ENCODE peak calls at places on chromosome 1, in ten cellular contexts. One of them, this sample, is unnamed.

GRCh38 chr1:101769520-101769919 is 227.2 kb downstream of the OLFM3 start:
- DNase-seq in left lung: no peak
- DNase-seq in Karpas-422: peak
- DNase-seq in HCT116: no peak
- DNase-seq in astrocyte of the spinal cord: no peak
- DNase-seq in choroid plexus epithelial cell: peak
- DNase-seq in IMR-90: peak
- DNase-seq in upper lobe of left lung: no peak
- DNase-seq in kidney: no peak
- DNase-seq in tibial nerve: no peak
- DNase-seq in this sample: peak

GRCh38 chr1:245874942-245875580 is 632.0 kb downstream of the SMYD3 start:
- DNase-seq in left lung: no peak
- DNase-seq in kidney: peak
- DNase-seq in astrocyte of the spinal cord: peak
- DNase-seq in HCT116: no peak
- DNase-seq in choroid plexus epithelial cell: peak
- DNase-seq in Karpas-422: no peak
- DNase-seq in IMR-90: peak
- DNase-seq in tibial nerve: peak
- DNase-seq in upper lobe of left lung: peak
- DNase-seq in this sample: no peak

GRCh38 chr1:3911981-3912808 is 12.1 kb upstream of the C1orf174 start:
- DNase-seq in upper lobe of left lung: no peak
- DNase-seq in tibial nerve: no peak
- DNase-seq in Karpas-422: no peak
- DNase-seq in choroid plexus epithelial cell: no peak
- DNase-seq in IMR-90: no peak
- DNase-seq in left lung: no peak
- DNase-seq in astrocyte of the spinal cord: no peak
- DNase-seq in kidney: peak
- DNase-seq in HCT116: no peak
- DNase-seq in this sample: no peak

GRCh38 chr1:236850077-236850476 is 55.0 kb downstream of the MTR start:
- DNase-seq in choroid plexus epithelial cell: no peak
- DNase-seq in IMR-90: no peak
- DNase-seq in Karpas-422: no peak
- DNase-seq in left lung: no peak
- DNase-seq in HCT116: no peak
- DNase-seq in kidney: no peak
- DNase-seq in astrocyte of the spinal cord: no peak
- DNase-seq in upper lobe of left lung: no peak
- DNase-seq in tibial nerve: no peak
- DNase-seq in this sample: no peak

GRCh38 chr1:233293556-233294446 is 1.7 kb downstream of the PCNX2 start:
- DNase-seq in choroid plexus epithelial cell: peak
- DNase-seq in astrocyte of the spinal cord: no peak
- DNase-seq in IMR-90: peak
- DNase-seq in left lung: no peak
- DNase-seq in upper lobe of left lung: no peak
- DNase-seq in Karpas-422: no peak
- DNase-seq in HCT116: no peak
- DNase-seq in tibial nerve: no peak
- DNase-seq in kidney: no peak
- DNase-seq in this sample: no peak

GRCh38 chr1:61163794-61164193 is 81.4 kb downstream of the NFIA start:
- DNase-seq in tibial nerve: no peak
- DNase-seq in upper lobe of left lung: no peak
- DNase-seq in left lung: no peak
- DNase-seq in astrocyte of the spinal cord: no peak
- DNase-seq in Karpas-422: no peak
- DNase-seq in IMR-90: peak
- DNase-seq in choroid plexus epithelial cell: peak
- DNase-seq in HCT116: no peak
- DNase-seq in kidney: no peak
- DNase-seq in this sample: no peak

GRCh38 chr1:209560529-209560928 is 23.0 kb upstream of the CAMK1G start:
- DNase-seq in tibial nerve: no peak
- DNase-seq in HCT116: no peak
- DNase-seq in choroid plexus epithelial cell: no peak
- DNase-seq in Karpas-422: no peak
- DNase-seq in kidney: no peak
- DNase-seq in upper lobe of left lung: no peak
- DNase-seq in astrocyte of the spinal cord: no peak
- DNase-seq in left lung: no peak
- DNase-seq in IMR-90: no peak
- DNase-seq in this sample: no peak

GRCh38 chr1:97943354-97943753 is 22.5 kb upstream of the DPYD start:
- DNase-seq in choroid plexus epithelial cell: peak
- DNase-seq in HCT116: no peak
- DNase-seq in kidney: no peak
- DNase-seq in upper lobe of left lung: no peak
- DNase-seq in Karpas-422: no peak
- DNase-seq in left lung: no peak
- DNase-seq in tibial nerve: no peak
- DNase-seq in astrocyte of the spinal cord: peak
- DNase-seq in IMR-90: peak
- DNase-seq in this sample: no peak

GRCh38 chr1:145960468-145961108 is 2.8 kb upstream of the LIX1L start:
- DNase-seq in IMR-90: peak
- DNase-seq in upper lobe of left lung: peak
- DNase-seq in HCT116: no peak
- DNase-seq in astrocyte of the spinal cord: peak
- DNase-seq in choroid plexus epithelial cell: peak
- DNase-seq in kidney: peak
- DNase-seq in tibial nerve: no peak
- DNase-seq in left lung: peak
- DNase-seq in Karpas-422: peak
- DNase-seq in this sample: no peak

DNA sequence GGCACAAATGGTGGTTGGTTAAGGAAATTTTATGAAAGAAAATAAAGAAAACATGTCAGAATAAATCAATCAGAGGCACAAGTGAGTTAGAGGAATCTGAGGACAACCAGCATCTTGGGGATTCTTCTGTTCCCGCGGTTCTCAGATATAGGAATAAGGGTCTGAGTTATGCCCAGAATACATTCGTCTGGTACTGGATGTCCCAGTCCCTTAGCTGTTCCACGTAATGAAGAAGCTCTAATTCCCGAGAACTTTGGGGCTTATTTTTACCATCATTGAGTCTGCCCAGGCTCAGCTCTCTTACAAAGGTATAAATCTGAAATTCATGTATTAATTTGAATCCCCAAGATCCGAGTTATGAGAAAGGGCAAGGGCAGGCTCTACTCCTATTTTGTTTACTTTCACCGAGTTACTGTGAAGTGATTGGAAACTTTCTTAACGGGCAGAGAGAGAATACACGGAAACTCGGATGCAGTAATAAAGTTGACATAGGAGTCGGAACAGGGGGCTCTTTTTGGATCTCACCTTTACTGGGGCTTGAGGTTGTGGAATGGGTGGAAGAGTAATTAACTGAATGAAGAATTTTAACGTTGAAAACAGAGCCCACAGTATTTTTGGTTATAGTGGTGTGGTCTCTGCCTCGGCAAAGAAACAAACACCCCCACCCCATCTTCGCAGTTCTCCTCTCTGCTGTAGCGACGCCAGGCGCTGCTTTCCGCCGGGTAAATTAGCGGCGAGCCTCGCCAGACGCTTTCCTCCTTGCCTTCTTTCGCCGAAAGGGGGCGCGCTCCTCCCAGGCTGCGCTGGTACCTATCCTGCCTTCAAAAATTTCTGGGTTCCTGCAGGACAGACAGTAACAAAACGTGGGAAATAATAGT is 7.1 kb downstream of the PRRX1 start:
- DNase-seq in tibial nerve: peak
- DNase-seq in HCT116: no peak
- DNase-seq in choroid plexus epithelial cell: peak
- DNase-seq in upper lobe of left lung: no peak
- DNase-seq in IMR-90: peak
- DNase-seq in Karpas-422: no peak
- DNase-seq in left lung: peak
- DNase-seq in kidney: peak
- DNase-seq in astrocyte of the spinal cord: peak
- DNase-seq in this sample: no peak
- H3K4me3 ChIP-seq in tibial nerve: no peak
- H3K4me3 ChIP-seq in HCT116: no peak
- H3K4me3 ChIP-seq in choroid plexus epithelial cell: no peak
- H3K4me3 ChIP-seq in upper lobe of left lung: no peak
- H3K4me3 ChIP-seq in IMR-90: peak
- H3K4me3 ChIP-seq in Karpas-422: no peak
- H3K4me3 ChIP-seq in left lung: no peak
- H3K4me3 ChIP-seq in kidney: no peak
- H3K4me3 ChIP-seq in astrocyte of the spinal cord: peak
- H3K4me3 ChIP-seq in this sample: no peak

DNA sequence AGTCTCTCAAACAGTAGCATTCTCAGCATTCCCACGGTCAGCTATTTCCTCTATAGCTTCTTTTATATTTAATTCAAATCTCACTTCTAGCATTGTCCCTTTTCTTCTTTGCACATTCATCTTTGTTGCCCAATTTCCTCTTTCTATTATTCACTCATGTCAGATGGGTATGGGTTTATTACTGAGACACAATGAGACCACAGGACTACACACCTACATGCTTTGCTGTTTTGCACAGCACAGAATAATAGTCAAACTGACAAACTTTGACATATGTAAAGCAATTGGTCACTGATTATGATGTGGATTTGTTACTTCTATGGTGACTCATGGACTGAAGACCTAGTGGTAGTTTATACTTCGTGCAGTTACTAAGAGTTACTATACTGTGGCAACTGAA is 5.8 kb upstream of the CD1C start:
- DNase-seq in kidney: no peak
- DNase-seq in upper lobe of left lung: no peak
- DNase-seq in HCT116: no peak
- DNase-seq in left lung: no peak
- DNase-seq in choroid plexus epithelial cell: no peak
- DNase-seq in tibial nerve: no peak
- DNase-seq in astrocyte of the spinal cord: no peak
- DNase-seq in IMR-90: no peak
- DNase-seq in Karpas-422: peak
- DNase-seq in this sample: peak
- H3K4me3 ChIP-seq in kidney: no peak
- H3K4me3 ChIP-seq in upper lobe of left lung: no peak
- H3K4me3 ChIP-seq in HCT116: no peak
- H3K4me3 ChIP-seq in left lung: no peak
- H3K4me3 ChIP-seq in choroid plexus epithelial cell: no peak
- H3K4me3 ChIP-seq in tibial nerve: no peak
- H3K4me3 ChIP-seq in astrocyte of the spinal cord: no peak
- H3K4me3 ChIP-seq in IMR-90: no peak
- H3K4me3 ChIP-seq in Karpas-422: no peak
- H3K4me3 ChIP-seq in this sample: no peak

GRCh38 chr1:56478734-56479133 is 100.6 kb downstream of the PLPP3 start:
- DNase-seq in upper lobe of left lung: no peak
- DNase-seq in choroid plexus epithelial cell: no peak
- DNase-seq in left lung: no peak
- DNase-seq in tibial nerve: no peak
- DNase-seq in IMR-90: no peak
- DNase-seq in astrocyte of the spinal cord: no peak
- DNase-seq in kidney: no peak
- DNase-seq in Karpas-422: no peak
- DNase-seq in HCT116: no peak
- DNase-seq in this sample: no peak

GRCh38 chr1:56481140-56481694 is 98.1 kb downstream of the PLPP3 start:
- DNase-seq in IMR-90: no peak
- DNase-seq in astrocyte of the spinal cord: no peak
- DNase-seq in left lung: no peak
- DNase-seq in upper lobe of left lung: no peak
- DNase-seq in tibial nerve: no peak
- DNase-seq in kidney: no peak
- DNase-seq in choroid plexus epithelial cell: no peak
- DNase-seq in Karpas-422: no peak
- DNase-seq in HCT116: no peak
- DNase-seq in this sample: no peak

GRCh38 chr1:56473582-56474270 is 105.6 kb downstream of the PLPP3 start:
- DNase-seq in upper lobe of left lung: no peak
- DNase-seq in Karpas-422: no peak
- DNase-seq in HCT116: no peak
- DNase-seq in choroid plexus epithelial cell: no peak
- DNase-seq in kidney: no peak
- DNase-seq in tibial nerve: no peak
- DNase-seq in left lung: no peak
- DNase-seq in IMR-90: peak
- DNase-seq in astrocyte of the spinal cord: no peak
- DNase-seq in this sample: no peak

GRCh38 chr1:56472860-56473259 is 106.5 kb downstream of the PLPP3 start:
- DNase-seq in astrocyte of the spinal cord: no peak
- DNase-seq in kidney: no peak
- DNase-seq in HCT116: no peak
- DNase-seq in choroid plexus epithelial cell: no peak
- DNase-seq in IMR-90: no peak
- DNase-seq in Karpas-422: peak
- DNase-seq in left lung: no peak
- DNase-seq in upper lobe of left lung: peak
- DNase-seq in tibial nerve: no peak
- DNase-seq in this sample: peak

GRCh38 chr1:56477164-56478111 is 101.9 kb downstream of the PLPP3 start:
- DNase-seq in upper lobe of left lung: peak
- DNase-seq in IMR-90: peak
- DNase-seq in tibial nerve: peak
- DNase-seq in HCT116: no peak
- DNase-seq in astrocyte of the spinal cord: peak
- DNase-seq in left lung: peak
- DNase-seq in kidney: peak
- DNase-seq in choroid plexus epithelial cell: peak
- DNase-seq in Karpas-422: no peak
- DNase-seq in this sample: no peak
- H3K4me3 ChIP-seq in upper lobe of left lung: peak
- H3K4me3 ChIP-seq in IMR-90: peak
- H3K4me3 ChIP-seq in tibial nerve: peak
- H3K4me3 ChIP-seq in HCT116: no peak
- H3K4me3 ChIP-seq in astrocyte of the spinal cord: peak
- H3K4me3 ChIP-seq in left lung: peak
- H3K4me3 ChIP-seq in kidney: peak
- H3K4me3 ChIP-seq in choroid plexus epithelial cell: peak
- H3K4me3 ChIP-seq in Karpas-422: no peak
- H3K4me3 ChIP-seq in this sample: no peak

DNA sequence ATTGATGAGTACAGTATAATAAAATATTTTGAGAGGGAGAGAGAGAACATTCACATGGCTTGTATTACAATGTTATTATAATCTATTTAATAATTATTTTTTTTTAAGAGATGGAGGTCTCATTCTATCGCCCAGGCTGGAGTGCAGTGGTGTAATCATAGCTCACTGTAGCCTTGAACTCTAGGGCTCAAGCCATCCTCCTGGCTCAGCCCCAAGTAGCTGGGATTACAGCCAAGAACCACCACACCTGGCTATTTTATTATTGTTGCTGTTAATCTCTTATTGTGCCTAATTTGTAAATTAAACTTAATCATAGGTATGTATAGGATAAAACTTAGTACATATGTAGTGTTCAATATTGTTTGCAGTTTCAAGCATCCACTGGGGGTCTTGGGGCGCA is 57.8 kb downstream of the HS2ST1 start:
- DNase-seq in astrocyte of the spinal cord: no peak
- DNase-seq in Karpas-422: peak
- DNase-seq in HCT116: no peak
- DNase-seq in choroid plexus epithelial cell: no peak
- DNase-seq in kidney: no peak
- DNase-seq in upper lobe of left lung: no peak
- DNase-seq in tibial nerve: no peak
- DNase-seq in left lung: no peak
- DNase-seq in IMR-90: no peak
- DNase-seq in this sample: no peak
- H3K4me3 ChIP-seq in astrocyte of the spinal cord: no peak
- H3K4me3 ChIP-seq in Karpas-422: peak
- H3K4me3 ChIP-seq in HCT116: no peak
- H3K4me3 ChIP-seq in choroid plexus epithelial cell: no peak
- H3K4me3 ChIP-seq in kidney: no peak
- H3K4me3 ChIP-seq in upper lobe of left lung: no peak
- H3K4me3 ChIP-seq in tibial nerve: no peak
- H3K4me3 ChIP-seq in left lung: no peak
- H3K4me3 ChIP-seq in IMR-90: no peak
- H3K4me3 ChIP-seq in this sample: no peak

GRCh38 chr1:108066808-108067207 is 101.8 kb upstream of the VAV3 start:
- DNase-seq in Karpas-422: no peak
- DNase-seq in choroid plexus epithelial cell: no peak
- DNase-seq in IMR-90: no peak
- DNase-seq in left lung: no peak
- DNase-seq in tibial nerve: no peak
- DNase-seq in HCT116: no peak
- DNase-seq in upper lobe of left lung: no peak
- DNase-seq in astrocyte of the spinal cord: no peak
- DNase-seq in kidney: no peak
- DNase-seq in this sample: no peak
- H3K4me3 ChIP-seq in Karpas-422: no peak
- H3K4me3 ChIP-seq in choroid plexus epithelial cell: no peak
- H3K4me3 ChIP-seq in IMR-90: no peak
- H3K4me3 ChIP-seq in left lung: no peak
- H3K4me3 ChIP-seq in tibial nerve: no peak
- H3K4me3 ChIP-seq in HCT116: no peak
- H3K4me3 ChIP-seq in upper lobe of left lung: no peak
- H3K4me3 ChIP-seq in astrocyte of the spinal cord: no peak
- H3K4me3 ChIP-seq in kidney: no peak
- H3K4me3 ChIP-seq in this sample: no peak